ENCODE peak calls at places on chromosomes 3 and 15, in eight cellular contexts. Z is heart left ventricle; G is CD8-positive, alpha-beta memory T cell; P is right lobe of liver; X is astrocyte; S is adrenal gland; W is neuronal stem cell; H is heart right ventricle. F is an unnamed sample.
A peak's percentile ranks its signal among the peaks of the same experiment; 100 is the strongest.

GRCh38 chr3:13278783-13279531 is 141.2 kb downstream of the NUP210 start:
- DNase-seq in Z (no peak), G (no peak), P (no peak), X (peak; percentile 46), S (no peak), W (no peak), H (no peak), F (no peak)

GRCh38 chr3:52233968-52234367 is 5.0 kb downstream of the TWF2 start:
- DNase-seq in Z (peak; percentile 87), G (peak; percentile 40), P (peak; percentile 88), X (no peak), S (no peak), W (no peak), H (peak; percentile 73), F (no peak)

GRCh38 chr15:59191855-59192237 is 14.8 kb upstream of the LDHAL6B start:
- DNase-seq in Z (no peak), G (no peak), P (no peak), X (peak; percentile 97), S (no peak), W (no peak), H (no peak), F (peak; percentile 85)

GRCh38 chr3:192685801-192686200 is 41.5 kb downstream of the FGF12 start:
- DNase-seq in Z (no peak), G (no peak), P (no peak), X (no peak), S (no peak), W (no peak), H (no peak), F (no peak)

GRCh38 chr3:65425880-65426279 is 612.8 kb downstream of the MAGI1 start:
- DNase-seq in Z (no peak), G (no peak), P (no peak), X (no peak), S (no peak), W (no peak), H (no peak), F (no peak)

GRCh38 chr3:48130321-48130881 is 57.8 kb downstream of the CDC25A start:
- DNase-seq in Z (peak; percentile 91), G (no peak), P (peak; percentile 71), X (peak; percentile 97), S (peak; percentile 63), W (no peak), H (peak; percentile 89), F (peak; percentile 91)

GRCh38 chr3:179292440-179292839 is 30.4 kb upstream of the ZNF639 start:
- DNase-seq in Z (no peak), G (no peak), P (no peak), X (peak; percentile 12), S (no peak), W (no peak), H (no peak), F (no peak)

GRCh38 chr3:3023106-3023505 is 87.1 kb downstream of the IL5RA start:
- DNase-seq in Z (no peak), G (no peak), P (no peak), X (no peak), S (no peak), W (no peak), H (no peak), F (no peak)

GRCh38 chr3:100269410-100270217 is 8.8 kb downstream of the TBC1D23 start:
- DNase-seq in Z (no peak), G (no peak), P (no peak), X (peak; percentile 100), S (no peak), W (no peak), H (no peak), F (peak; percentile 70)

GRCh38 chr3:125313060-125313635 is 62.0 kb downstream of the ZNF148 start:
- DNase-seq in Z (no peak), G (no peak), P (no peak), X (peak; percentile 34), S (no peak), W (no peak), H (no peak), F (no peak)

DNA sequence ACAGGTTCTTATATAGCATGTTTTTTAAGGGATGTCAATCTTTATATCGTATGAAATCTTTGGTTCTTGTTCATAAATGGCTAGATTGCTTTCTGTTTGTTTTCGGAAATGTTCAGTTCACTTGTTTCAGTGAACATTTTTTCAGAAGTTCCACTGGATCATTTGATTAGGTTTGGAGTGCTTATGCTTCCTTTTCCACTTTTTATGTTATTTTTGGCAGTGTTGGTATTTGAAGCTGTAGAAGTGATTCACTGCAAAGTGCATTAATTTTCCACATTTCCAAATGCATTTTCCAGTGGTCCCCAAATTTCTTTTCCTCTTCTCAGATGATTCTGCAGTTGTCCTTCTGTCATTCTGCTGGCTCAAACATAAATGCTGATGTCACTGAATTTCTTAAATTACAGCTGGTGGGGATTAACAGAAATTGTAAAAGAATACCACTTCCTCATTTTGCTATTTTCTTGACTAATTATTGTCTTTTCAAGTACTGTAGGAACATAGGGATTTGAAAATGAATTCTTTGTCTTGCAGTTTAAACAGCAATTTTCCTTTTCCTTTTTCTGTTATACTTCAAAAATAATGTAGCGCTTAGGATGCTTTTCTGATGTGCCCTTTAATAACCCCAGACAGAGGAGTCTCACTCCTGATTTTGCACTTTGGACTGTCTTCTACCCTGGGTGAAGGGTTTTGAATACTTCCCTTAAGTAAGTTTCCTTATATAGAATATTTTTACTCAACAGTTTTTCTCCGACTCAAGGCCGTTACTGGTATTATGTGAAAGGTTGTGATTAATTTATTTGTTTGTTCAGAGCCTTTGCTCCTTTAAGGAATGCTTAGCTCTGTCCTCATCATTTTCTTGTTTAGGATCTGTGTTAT is 24.9 kb downstream of the MITF start:
- DNase-seq in Z (no peak), G (no peak), P (no peak), X (peak; percentile 41), S (no peak), W (no peak), H (no peak), F (no peak)
- H3K27ac ChIP-seq in Z (peak overlapping the region; percentile 28), G (no peak overlapping the region), P (no peak overlapping the region), X (no peak overlapping the region), S (peak overlapping the region; percentile 54), W (no peak overlapping the region), H (peak overlapping the region; percentile 22), F (peak overlapping the region; percentile 31)

GRCh38 chr3:42174679-42175660 is 83.8 kb downstream of the TRAK1 start:
- DNase-seq in Z (no peak), G (no peak), P (no peak), X (peak; percentile 36), S (no peak), W (no peak), H (no peak), F (no peak)
- H3K4me1 ChIP-seq in Z (peaks cover 40% of the 10 kb centered on the region), G (peaks cover 16% of the 10 kb centered on the region), P (peaks cover 12% of the 10 kb centered on the region), X (peaks cover 11% of the 10 kb centered on the region), S (no peaks in the 10 kb centered on the region), W (peaks cover 16% of the 10 kb centered on the region), H (peaks cover 85% of the 10 kb centered on the region), F (peaks cover 8% of the 10 kb centered on the region)

GRCh38 chr15:90456236-90456635 is 68.2 kb downstream of the IQGAP1 start:
- DNase-seq in Z (no peak), G (no peak), P (no peak), X (no peak), S (no peak), W (no peak), H (no peak), F (no peak)
- H3K27ac ChIP-seq in Z (no peak overlapping the region), G (no peak overlapping the region), P (no peak overlapping the region), X (no peak overlapping the region), S (no peak overlapping the region), W (no peak overlapping the region), H (no peak overlapping the region), F (no peak overlapping the region)

GRCh38 chr3:141082064-141082463 is 30.9 kb downstream of the SPSB4 start:
- DNase-seq in Z (no peak), G (no peak), P (no peak), X (no peak), S (no peak), W (no peak), H (no peak), F (no peak)
- H3K4me1 ChIP-seq in Z (peaks cover 33% of the 10 kb centered on the region), G (no peaks in the 10 kb centered on the region), P (no peaks in the 10 kb centered on the region), X (peaks cover 8% of the 10 kb centered on the region), S (no peaks in the 10 kb centered on the region), W (peaks cover 80% of the 10 kb centered on the region), H (peaks cover 50% of the 10 kb centered on the region), F (no peaks in the 10 kb centered on the region)

DNA sequence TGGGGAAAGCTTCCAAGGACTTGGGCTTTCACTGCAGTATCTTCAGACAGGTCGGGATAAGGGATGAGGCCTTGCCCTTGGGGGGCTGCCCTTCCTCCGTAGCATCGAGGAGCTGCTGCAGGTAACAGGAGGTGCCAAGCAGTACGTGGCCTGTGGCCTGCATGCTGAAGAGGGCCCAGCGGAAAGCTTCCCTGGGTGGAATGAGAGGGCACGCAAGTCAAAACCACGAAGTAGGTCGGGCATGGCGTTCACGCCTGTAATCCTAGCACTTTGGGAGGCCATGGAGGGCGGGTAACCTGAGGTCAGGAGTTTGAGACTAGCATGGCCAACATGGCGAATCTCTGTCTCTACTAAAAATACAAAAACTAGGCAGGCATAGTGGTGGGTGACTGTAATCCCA is 12.9 kb downstream of the CIDEC start:
- DNase-seq in Z (no peak), G (no peak), P (no peak), X (no peak), S (no peak), W (no peak), H (no peak), F (no peak)
- H3K27ac ChIP-seq in Z (no peak overlapping the region), G (no peak overlapping the region), P (no peak overlapping the region), X (no peak overlapping the region), S (no peak overlapping the region), W (no peak overlapping the region), H (no peak overlapping the region), F (no peak overlapping the region)

GRCh38 chr15:48861813-48862431 is 16.0 kb upstream of the EID1 start:
- DNase-seq in Z (no peak), G (peak; percentile 53), P (no peak), X (peak; percentile 52), S (peak; percentile 16), W (peak; percentile 56), H (peak; percentile 33), F (peak; percentile 58)

GRCh38 chr15:48858401-48858800 is 19.5 kb upstream of the EID1 start:
- DNase-seq in Z (no peak), G (no peak), P (no peak), X (peak; percentile 65), S (no peak), W (no peak), H (no peak), F (peak; percentile 67)

GRCh38 chr15:48862705-48863104 is 15.2 kb upstream of the EID1 start:
- DNase-seq in Z (no peak), G (no peak), P (no peak), X (no peak), S (no peak), W (no peak), H (no peak), F (no peak)

GRCh38 chr15:48856947-48857346 is 21.0 kb upstream of the EID1 start:
- DNase-seq in Z (no peak), G (no peak), P (no peak), X (peak; percentile 36), S (no peak), W (no peak), H (no peak), F (peak; percentile 85)

DNA sequence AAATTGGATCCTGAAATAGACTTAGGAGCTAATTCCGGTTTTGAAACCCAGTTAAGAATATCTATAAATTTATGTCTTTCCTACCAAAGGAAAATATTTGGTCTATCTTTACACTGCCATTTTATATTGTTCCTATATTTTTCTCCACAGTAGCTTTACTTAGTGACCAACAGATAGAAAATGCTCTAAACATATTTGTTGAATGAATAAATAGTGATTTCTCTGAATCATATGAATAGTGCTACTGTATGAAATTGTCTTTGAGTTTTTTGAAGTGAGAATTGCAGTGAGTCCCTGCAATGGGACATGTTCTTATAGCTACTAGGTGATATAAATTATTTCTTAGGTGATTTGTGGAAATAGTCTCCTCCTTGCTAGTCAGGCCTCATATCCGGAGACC is 18.5 kb upstream of the EID1 start:
- DNase-seq in Z (no peak), G (no peak), P (no peak), X (no peak), S (no peak), W (no peak), H (no peak), F (no peak)
- H3K4me1 ChIP-seq in Z (no peaks in the 10 kb centered on the region), G (no peaks in the 10 kb centered on the region), P (peaks cover 4% of the 10 kb centered on the region), X (peaks cover 17% of the 10 kb centered on the region), S (no peaks in the 10 kb centered on the region), W (peaks cover 1% of the 10 kb centered on the region), H (peaks cover 13% of the 10 kb centered on the region), F (peaks cover 45% of the 10 kb centered on the region)

GRCh38 chr15:45288947-45289346 is 36.9 kb downstream of the SLC28A2 start:
- DNase-seq in Z (no peak), G (no peak), P (no peak), X (no peak), S (no peak), W (no peak), H (no peak), F (no peak)
- H3K27ac ChIP-seq in Z (no peak overlapping the region), G (no peak overlapping the region), P (no peak overlapping the region), X (no peak overlapping the region), S (no peak overlapping the region), W (no peak overlapping the region), H (no peak overlapping the region), F (no peak overlapping the region)

F was measured in SJSA1.